ENCODE peak calls at places on chromosomes 7 and 10, in six cellular contexts. B, L, K, A, P and H are unnamed samples.

GRCh38 chr7:33792547-33793105 is 112.7 kb upstream of the BMPER start:
- DNase-seq in B (no peak), L (no peak), K (no peak), A (no peak), P (no peak), H (no peak)

GRCh38 chr10:527416-527815 is 162.1 kb downstream of the DIP2C start:
- DNase-seq in B (no peak), L (no peak), K (no peak), A (no peak), P (no peak), H (no peak)

GRCh38 chr7:130956417-130957139 is 222.6 kb upstream of the KLF14 start:
- DNase-seq in B (no peak), L (no peak), K (no peak), A (peak), P (no peak), H (peak)

GRCh38 chr10:18822156-18822555 is 162.9 kb downstream of the ARL5B start:
- DNase-seq in B (no peak), L (no peak), K (no peak), A (peak), P (no peak), H (peak)

GRCh38 chr10:77165445-77166316 is 471.9 kb downstream of the KCNMA1 start:
- DNase-seq in B (peak), L (no peak), K (no peak), A (peak), P (no peak), H (peak)

GRCh38 chr10:122990278-122990677 is 10.1 kb downstream of the PSTK start:
- DNase-seq in B (no peak), L (no peak), K (no peak), A (no peak), P (no peak), H (no peak)

GRCh38 chr10:71863203-71863602 is 12.2 kb upstream of the PSAP start:
- DNase-seq in B (no peak), L (no peak), K (no peak), A (no peak), P (no peak), H (no peak)

GRCh38 chr7:27198138-27198841 is 1.6 kb downstream of the HOXA13 start:
- DNase-seq in B (no peak), L (peak), K (peak), A (no peak), P (no peak), H (no peak)

GRCh38 chr10:127527891-127528290 is 21.2 kb upstream of the NPS start:
- DNase-seq in B (no peak), L (no peak), K (no peak), A (no peak), P (peak), H (no peak)

GRCh38 chr10:69655124-69655867 is 25.2 kb downstream of the FAM241B start:
- DNase-seq in B (no peak), L (no peak), K (no peak), A (no peak), P (no peak), H (no peak)

GRCh38 chr10:78856421-78856820 is 212.3 kb upstream of the ZMIZ1 start:
- DNase-seq in B (no peak), L (no peak), K (peak), A (no peak), P (peak), H (no peak)

GRCh38 chr7:30721211-30721610 is 30.7 kb upstream of the INMT start:
- DNase-seq in B (no peak), L (no peak), K (no peak), A (no peak), P (no peak), H (no peak)

GRCh38 chr10:101301111-101301731 is 52.7 kb upstream of the BTRC start:
- DNase-seq in B (peak), L (no peak), K (no peak), A (no peak), P (no peak), H (peak)

GRCh38 chr7:54996391-54996790 is 22.4 kb upstream of the EGFR start:
- DNase-seq in B (no peak), L (no peak), K (no peak), A (no peak), P (no peak), H (no peak)

GRCh38 chr10:122290334-122290733 is 19.2 kb downstream of the BTBD16 start:
- DNase-seq in B (no peak), L (no peak), K (no peak), A (no peak), P (no peak), H (no peak)

GRCh38 chr7:16649196-16649595 is 3.2 kb downstream of the BZW2 start:
- DNase-seq in B (no peak), L (no peak), K (no peak), A (peak), P (no peak), H (peak)

GRCh38 chr7:20998309-20998708 is 211.6 kb upstream of the SP8 start:
- DNase-seq in B (no peak), L (no peak), K (no peak), A (no peak), P (no peak), H (no peak)

GRCh38 chr7:87570178-87570577 is 30.5 kb downstream of the ABCB1 start:
- DNase-seq in B (no peak), L (no peak), K (no peak), A (peak), P (no peak), H (no peak)

GRCh38 chr10:58511765-58512469 is 755 bp upstream of the BICC1 start:
- DNase-seq in B (no peak), L (peak), K (peak), A (no peak), P (peak), H (no peak)

GRCh38 chr10:97412891-97413304 is 11.8 kb upstream of the RRP12 start:
- DNase-seq in B (no peak), L (no peak), K (no peak), A (no peak), P (no peak), H (peak)

GRCh38 chr10:95221124-95221523 is 27.1 kb downstream of the ACSM6 start:
- DNase-seq in B (no peak), L (no peak), K (no peak), A (peak), P (no peak), H (no peak)

GRCh38 chr7:128059143-128059975 is 28.1 kb upstream of the LRRC4 start:
- DNase-seq in B (no peak), L (no peak), K (no peak), A (no peak), P (no peak), H (no peak)

GRCh38 chr7:153258686-153259085 is 499.1 kb downstream of the ACTR3B start:
- DNase-seq in B (no peak), L (no peak), K (no peak), A (no peak), P (no peak), H (no peak)

GRCh38 chr7:388461-388960 is 98.5 kb downstream of the FOXL3 start:
- DNase-seq in B (no peak), L (peak), K (peak), A (no peak), P (peak), H (no peak)

GRCh38 chr10:87918254-87918859 is 54.9 kb downstream of the PTEN start:
- DNase-seq in B (no peak), L (no peak), K (no peak), A (no peak), P (no peak), H (peak)

GRCh38 chr7:50321678-50322077 is 17.2 kb downstream of the IKZF1 start:
- DNase-seq in B (no peak), L (no peak), K (no peak), A (no peak), P (no peak), H (no peak)

GRCh38 chr7:24964177-24964576 is 15.8 kb downstream of the OSBPL3 start:
- DNase-seq in B (no peak), L (no peak), K (no peak), A (no peak), P (no peak), H (no peak)

GRCh38 chr7:81549484-81550016 is 220.3 kb downstream of the HGF start:
- DNase-seq in B (no peak), L (no peak), K (no peak), A (no peak), P (no peak), H (no peak)